ENCODE peak calls at places on chromosomes 16 and 17, in four cellular contexts. Z is CD4-positive, alpha-beta memory T cell; C is activated naive CD4-positive, alpha-beta T cell; A is cardiac fibroblast. L is an unnamed sample.

GRCh38 chr16:19379838-19380237 is 37.8 kb upstream of the TMC5 start:
- DNase-seq in Z (no peak), C (no peak), A (no peak), L (no peak)

GRCh38 chr16:75931043-75931442 is 204.8 kb upstream of the CPHXL start:
- DNase-seq in Z (no peak), C (no peak), A (no peak), L (no peak)

GRCh38 chr17:33284022-33284421 is 9.1 kb downstream of the ASIC2 start:
- DNase-seq in Z (no peak), C (no peak), A (peak), L (no peak)

GRCh38 chr17:80889897-80890550 is 101.6 kb upstream of the CHMP6 start:
- DNase-seq in Z (peak), C (no peak), A (no peak), L (no peak)

GRCh38 chr16:49608801-49609200 is 235.2 kb downstream of the C16orf78 start:
- DNase-seq in Z (no peak), C (no peak), A (peak), L (peak)

GRCh38 chr17:10380631-10381408 is 8.0 kb upstream of the MYH13 start:
- DNase-seq in Z (no peak), C (no peak), A (peak), L (no peak)

GRCh38 chr17:30337393-30337999 is 3.6 kb upstream of the TMIGD1 start:
- DNase-seq in Z (no peak), C (no peak), A (no peak), L (no peak)

GRCh38 chr17:3197219-3197618 is at the start of gene OR1A2:
- DNase-seq in Z (no peak), C (no peak), A (no peak), L (no peak)

GRCh38 chr16:64450170-64450569 is 671.7 kb downstream of the CDH11 start:
- DNase-seq in Z (no peak), C (no peak), A (peak), L (no peak)

GRCh38 chr17:988561-988960 is 8.4 kb upstream of the TIMM22 start:
- DNase-seq in Z (no peak), C (no peak), A (no peak), L (no peak)

GRCh38 chr17:57108656-57109392 is 23.8 kb downstream of the AKAP1 start:
- DNase-seq in Z (no peak), C (no peak), A (no peak), L (no peak)

GRCh38 chr17:57549996-57550395 is 195.1 kb downstream of the CCDC182 start:
- DNase-seq in Z (no peak), C (no peak), A (no peak), L (no peak)

GRCh38 chr16:31472559-31473203 is 729 bp downstream of the TGFB1I1 start:
- DNase-seq in Z (no peak), C (no peak), A (peak), L (peak)

GRCh38 chr16:89167425-89167941 is 4.1 kb upstream of the CDH15 start:
- DNase-seq in Z (peak), C (peak), A (peak), L (peak)

GRCh38 chr17:77382356-77382911 is 241.7 kb downstream of the SEC14L1 start:
- DNase-seq in Z (peak), C (no peak), A (no peak), L (no peak)

GRCh38 chr17:70137451-70138230 is 31.7 kb upstream of the KCNJ2 start:
- DNase-seq in Z (no peak), C (no peak), A (peak), L (no peak)

GRCh38 chr17:82935944-82936767 is 96.3 kb upstream of the ZNF750 start:
- DNase-seq in Z (no peak), C (no peak), A (no peak), L (no peak)

GRCh38 chr17:70987867-70988340 is 818.6 kb downstream of the KCNJ2 start:
- DNase-seq in Z (no peak), C (no peak), A (no peak), L (no peak)

GRCh38 chr16:11079657-11080187 is 135.4 kb downstream of the CLEC16A start:
- DNase-seq in Z (no peak), C (no peak), A (peak), L (no peak)

GRCh38 chr17:39533891-39534290 is 72.6 kb downstream of the CDK12 start:
- DNase-seq in Z (no peak), C (no peak), A (no peak), L (no peak)

GRCh38 chr16:81522141-81522701 is 77.6 kb downstream of the CMIP start:
- DNase-seq in Z (peak), C (no peak), A (no peak), L (no peak)

GRCh38 chr16:86391987-86392386 is 118.3 kb upstream of the FOXF1 start:
- DNase-seq in Z (no peak), C (no peak), A (peak), L (no peak)

GRCh38 chr17:68343976-68344375 is 52.7 kb downstream of the ARSG start:
- DNase-seq in Z (no peak), C (no peak), A (no peak), L (no peak)